ENCODE peak calls at places on chromosomes 12 and 14, in eight cellular contexts. H is stimulated activated CD8-positive, alpha-beta memory T cell treated with anti-CD3 and anti-CD28 coated beads, Interleukin-2, amount 100 ng/mL, for 1 hour; E is G401; K is GOT3; I is WTC11; P is osteocyte; B is tibial artery; S is stimulated activated naive CD4-positive, alpha-beta T cell. W is an unnamed sample.

GRCh38 chr14:95339301-95339865 is 19.7 kb upstream of the CLMN start:
- DNase-seq in P (no peak), S (no peak), K (no peak), B (no peak), H (no peak), I (no peak), E (no peak), W (no peak)

GRCh38 chr14:99122521-99123125 is 149.4 kb downstream of the BCL11B start:
- DNase-seq in E (no peak), K (no peak), P (peak; percentile 32), H (no peak), B (no peak), I (no peak), S (no peak), W (no peak)

GRCh38 chr12:49809369-49810158 is 18.6 kb downstream of the NCKAP5L start:
- DNase-seq in E (no peak), K (no peak), P (no peak), B (peak; percentile 50), H (no peak), S (no peak), I (no peak), W (no peak)

GRCh38 chr14:36756221-36756620 is 94.6 kb downstream of the PAX9 start:
- DNase-seq in E (no peak), H (no peak), S (no peak), K (no peak), B (no peak), P (no peak), I (no peak), W (no peak)

GRCh38 chr12:34606749-34607519 is 584.6 kb downstream of the ALG10 start:
- DNase-seq in I (no peak), E (no peak), B (no peak), H (no peak), S (no peak), K (no peak), P (no peak), W (no peak)

GRCh38 chr14:105087308-105087962 is 22.2 kb upstream of the GPR132 start:
- DNase-seq in B (no peak), E (peak; percentile 46), K (no peak), I (no peak), S (no peak), H (no peak), P (peak; percentile 87), W (no peak)

GRCh38 chr14:37592288-37593274 is 2.5 kb downstream of the FOXA1 start:
- DNase-seq in B (no peak), P (no peak), H (no peak), S (no peak), K (no peak), I (peak; percentile 25), E (no peak), W (no peak)

GRCh38 chr12:74537126-74537706 is 419 bp upstream of the ATXN7L3B start:
- DNase-seq in E (peak; percentile 72), K (no peak), H (no peak), S (no peak), B (no peak), I (no peak), P (no peak), W (no peak)

GRCh38 chr14:71960620-71961353 is 28.6 kb downstream of the RGS6 start:
- DNase-seq in H (no peak), B (no peak), S (no peak), E (no peak), K (no peak), I (no peak), P (no peak), W (no peak)

GRCh38 chr12:19369691-19370148 is 69.6 kb upstream of the AEBP2 start:
- DNase-seq in H (no peak), P (no peak), B (no peak), K (no peak), S (no peak), E (peak; percentile 70), I (no peak), W (no peak)

GRCh38 chr12:71135812-71136176 is 22.0 kb downstream of the TSPAN8 start:
- DNase-seq in E (no peak), S (no peak), K (no peak), H (no peak), P (no peak), B (no peak), I (no peak), W (no peak)

GRCh38 chr12:109999983-110000505 is 814 bp downstream of the ANKRD13A start:
- DNase-seq in H (no peak), I (peak; percentile 25), S (no peak), E (peak; percentile 30), B (peak; percentile 31), P (no peak), K (no peak), W (no peak)

GRCh38 chr12:71682466-71682865 is 3.4 kb upstream of the TMEM19 start:
- DNase-seq in K (no peak), H (no peak), E (no peak), S (no peak), I (no peak), B (no peak), P (no peak), W (no peak)

GRCh38 chr12:47754881-47755280 is 3.8 kb downstream of the RAPGEF3 start:
- DNase-seq in I (no peak), H (no peak), E (no peak), P (no peak), K (no peak), S (no peak), B (no peak), W (no peak)

GRCh38 chr12:8996682-8997405 is 7.5 kb downstream of the KLRG1 start:
- DNase-seq in S (no peak), P (no peak), I (no peak), H (no peak), B (no peak), E (no peak), K (no peak), W (no peak)

GRCh38 chr14:47438650-47439140 is 236.7 kb downstream of the MDGA2 start:
- DNase-seq in P (no peak), E (peak; percentile 7), I (no peak), S (no peak), K (no peak), B (no peak), H (no peak), W (no peak)

GRCh38 chr14:95815226-95815690 is 61.4 kb upstream of the TUNAR start:
- DNase-seq in H (no peak), E (no peak), B (no peak), K (no peak), S (no peak), P (peak; percentile 62), I (no peak), W (no peak)

GRCh38 chr12:124946440-124946793 is 32.0 kb upstream of the UBC start:
- DNase-seq in P (no peak), K (no peak), H (no peak), E (no peak), S (no peak), I (no peak), B (no peak), W (no peak)

GRCh38 chr12:99005601-99006000 is 360.5 kb downstream of the APAF1 start:
- DNase-seq in P (no peak), I (no peak), H (no peak), K (no peak), E (peak; percentile 27), S (no peak), B (no peak), W (no peak)

GRCh38 chr14:74684444-74684843 is 28.4 kb downstream of the AREL1 start:
- DNase-seq in E (no peak), K (no peak), H (no peak), B (no peak), P (no peak), I (no peak), S (no peak), W (no peak)

GRCh38 chr14:100547633-100548294 is 39.5 kb downstream of the BEGAIN start:
- DNase-seq in K (no peak), S (peak; percentile 42), I (no peak), B (peak; percentile 67), P (no peak), E (no peak), H (no peak), W (no peak)

GRCh38 chr14:22973217-22974032 is 8.9 kb downstream of the AJUBA start:
- DNase-seq in I (peak; percentile 50), K (no peak), S (peak; percentile 3), E (peak; percentile 68), H (no peak), P (no peak), B (no peak), W (no peak)

GRCh38 chr12:70609739-70610491 is 27.3 kb downstream of the PTPRB start:
- DNase-seq in S (no peak), H (no peak), E (peak; percentile 25), P (no peak), K (no peak), I (peak; percentile 46), B (peak; percentile 37), W (no peak)

GRCh38 chr14:57182760-57183503 is 85.8 kb downstream of the EXOC5 start:
- DNase-seq in H (no peak), P (no peak), B (no peak), I (peak; percentile 45), K (no peak), S (no peak), E (peak; percentile 40), W (no peak)